ENCODE peak calls at places on chromosomes 16 and 17, in ten cellular contexts. One of them, this sample, is unnamed.

GRCh38 chr17:78341559-78342437 is 18.1 kb downstream of the SOCS3 start:
- DNase-seq in M059J: peak; percentile 81
- DNase-seq in testis: peak; percentile 66
- DNase-seq in activated CD8-positive, alpha-beta memory T cell treated with anti-CD3 and anti-CD28 coated beads for 1 hour: no peak
- DNase-seq in Caco-2: peak; percentile 74
- DNase-seq in nephron progenitor cell: peak; percentile 83
- DNase-seq in HEK293T: peak; percentile 63
- DNase-seq in stimulated activated CD4-positive, alpha-beta T cell treated with anti-CD3 and anti-CD28 coated beads, Interleukin-15, amount 100 ng/mL, for 48 hours: no peak
- DNase-seq in endothelial cell: peak; percentile 76
- DNase-seq in activated T-cell treated with anti-CD3 and anti-CD28 coated beads for 1 hour: no peak
- DNase-seq in this sample: peak; percentile 78

GRCh38 chr17:31231852-31232251 is 65.2 kb downstream of the OMG start:
- DNase-seq in testis: no peak
- DNase-seq in HEK293T: no peak
- DNase-seq in nephron progenitor cell: no peak
- DNase-seq in Caco-2: no peak
- DNase-seq in activated T-cell treated with anti-CD3 and anti-CD28 coated beads for 1 hour: no peak
- DNase-seq in endothelial cell: no peak
- DNase-seq in activated CD8-positive, alpha-beta memory T cell treated with anti-CD3 and anti-CD28 coated beads for 1 hour: no peak
- DNase-seq in stimulated activated CD4-positive, alpha-beta T cell treated with anti-CD3 and anti-CD28 coated beads, Interleukin-15, amount 100 ng/mL, for 48 hours: no peak
- DNase-seq in M059J: no peak
- DNase-seq in this sample: no peak

GRCh38 chr16:86051376-86052114 is 152.6 kb downstream of the IRF8 start:
- DNase-seq in endothelial cell: no peak
- DNase-seq in HEK293T: peak; percentile 34
- DNase-seq in nephron progenitor cell: peak; percentile 67
- DNase-seq in M059J: no peak
- DNase-seq in activated T-cell treated with anti-CD3 and anti-CD28 coated beads for 1 hour: no peak
- DNase-seq in activated CD8-positive, alpha-beta memory T cell treated with anti-CD3 and anti-CD28 coated beads for 1 hour: no peak
- DNase-seq in Caco-2: no peak
- DNase-seq in stimulated activated CD4-positive, alpha-beta T cell treated with anti-CD3 and anti-CD28 coated beads, Interleukin-15, amount 100 ng/mL, for 48 hours: no peak
- DNase-seq in testis: no peak
- DNase-seq in this sample: no peak

GRCh38 chr16:85870159-85870558 is 28.8 kb upstream of the IRF8 start:
- DNase-seq in stimulated activated CD4-positive, alpha-beta T cell treated with anti-CD3 and anti-CD28 coated beads, Interleukin-15, amount 100 ng/mL, for 48 hours: no peak
- DNase-seq in activated CD8-positive, alpha-beta memory T cell treated with anti-CD3 and anti-CD28 coated beads for 1 hour: no peak
- DNase-seq in testis: no peak
- DNase-seq in nephron progenitor cell: no peak
- DNase-seq in HEK293T: no peak
- DNase-seq in M059J: no peak
- DNase-seq in activated T-cell treated with anti-CD3 and anti-CD28 coated beads for 1 hour: no peak
- DNase-seq in Caco-2: peak; percentile 78
- DNase-seq in endothelial cell: no peak
- DNase-seq in this sample: no peak

GRCh38 chr16:74929636-74930035 is 55.3 kb downstream of the WDR59 start:
- DNase-seq in stimulated activated CD4-positive, alpha-beta T cell treated with anti-CD3 and anti-CD28 coated beads, Interleukin-15, amount 100 ng/mL, for 48 hours: no peak
- DNase-seq in activated T-cell treated with anti-CD3 and anti-CD28 coated beads for 1 hour: no peak
- DNase-seq in M059J: no peak
- DNase-seq in HEK293T: no peak
- DNase-seq in endothelial cell: no peak
- DNase-seq in Caco-2: no peak
- DNase-seq in nephron progenitor cell: no peak
- DNase-seq in testis: no peak
- DNase-seq in activated CD8-positive, alpha-beta memory T cell treated with anti-CD3 and anti-CD28 coated beads for 1 hour: no peak
- DNase-seq in this sample: no peak

GRCh38 chr16:86207350-86207749 is 303.0 kb upstream of the FOXF1 start:
- DNase-seq in nephron progenitor cell: no peak
- DNase-seq in Caco-2: no peak
- DNase-seq in M059J: no peak
- DNase-seq in HEK293T: no peak
- DNase-seq in activated T-cell treated with anti-CD3 and anti-CD28 coated beads for 1 hour: no peak
- DNase-seq in activated CD8-positive, alpha-beta memory T cell treated with anti-CD3 and anti-CD28 coated beads for 1 hour: no peak
- DNase-seq in stimulated activated CD4-positive, alpha-beta T cell treated with anti-CD3 and anti-CD28 coated beads, Interleukin-15, amount 100 ng/mL, for 48 hours: no peak
- DNase-seq in endothelial cell: no peak
- DNase-seq in testis: no peak
- DNase-seq in this sample: no peak

GRCh38 chr16:89176147-89176690 is 4.7 kb downstream of the CDH15 start:
- DNase-seq in activated T-cell treated with anti-CD3 and anti-CD28 coated beads for 1 hour: no peak
- DNase-seq in HEK293T: no peak
- DNase-seq in testis: no peak
- DNase-seq in stimulated activated CD4-positive, alpha-beta T cell treated with anti-CD3 and anti-CD28 coated beads, Interleukin-15, amount 100 ng/mL, for 48 hours: no peak
- DNase-seq in M059J: no peak
- DNase-seq in nephron progenitor cell: no peak
- DNase-seq in Caco-2: no peak
- DNase-seq in endothelial cell: no peak
- DNase-seq in activated CD8-positive, alpha-beta memory T cell treated with anti-CD3 and anti-CD28 coated beads for 1 hour: no peak
- DNase-seq in this sample: no peak

GRCh38 chr17:40121886-40122465 is at the start of gene MSL1:
- DNase-seq in Caco-2: peak; percentile 92
- DNase-seq in M059J: peak; percentile 73
- DNase-seq in activated T-cell treated with anti-CD3 and anti-CD28 coated beads for 1 hour: peak; percentile 83
- DNase-seq in HEK293T: peak; percentile 74
- DNase-seq in stimulated activated CD4-positive, alpha-beta T cell treated with anti-CD3 and anti-CD28 coated beads, Interleukin-15, amount 100 ng/mL, for 48 hours: peak; percentile 70
- DNase-seq in activated CD8-positive, alpha-beta memory T cell treated with anti-CD3 and anti-CD28 coated beads for 1 hour: peak; percentile 48
- DNase-seq in nephron progenitor cell: peak; percentile 92
- DNase-seq in endothelial cell: peak; percentile 88
- DNase-seq in testis: peak; percentile 86
- DNase-seq in this sample: peak; percentile 87

GRCh38 chr16:65180986-65181710 is 59.3 kb upstream of the CDH11 start:
- DNase-seq in activated CD8-positive, alpha-beta memory T cell treated with anti-CD3 and anti-CD28 coated beads for 1 hour: no peak
- DNase-seq in testis: no peak
- DNase-seq in Caco-2: no peak
- DNase-seq in nephron progenitor cell: no peak
- DNase-seq in endothelial cell: no peak
- DNase-seq in activated T-cell treated with anti-CD3 and anti-CD28 coated beads for 1 hour: no peak
- DNase-seq in M059J: no peak
- DNase-seq in HEK293T: no peak
- DNase-seq in stimulated activated CD4-positive, alpha-beta T cell treated with anti-CD3 and anti-CD28 coated beads, Interleukin-15, amount 100 ng/mL, for 48 hours: no peak
- DNase-seq in this sample: no peak

GRCh38 chr17:41322264-41322902 is 6.9 kb upstream of the KRTAP17-1 start:
- DNase-seq in nephron progenitor cell: no peak
- DNase-seq in M059J: peak; percentile 67
- DNase-seq in endothelial cell: no peak
- DNase-seq in activated T-cell treated with anti-CD3 and anti-CD28 coated beads for 1 hour: no peak
- DNase-seq in stimulated activated CD4-positive, alpha-beta T cell treated with anti-CD3 and anti-CD28 coated beads, Interleukin-15, amount 100 ng/mL, for 48 hours: no peak
- DNase-seq in activated CD8-positive, alpha-beta memory T cell treated with anti-CD3 and anti-CD28 coated beads for 1 hour: no peak
- DNase-seq in Caco-2: peak; percentile 35
- DNase-seq in HEK293T: peak; percentile 22
- DNase-seq in testis: peak; percentile 36
- DNase-seq in this sample: peak; percentile 39

GRCh38 chr17:27807567-27808470 is 7.5 kb upstream of the NOS2 start:
- DNase-seq in M059J: peak; percentile 62
- DNase-seq in stimulated activated CD4-positive, alpha-beta T cell treated with anti-CD3 and anti-CD28 coated beads, Interleukin-15, amount 100 ng/mL, for 48 hours: peak; percentile 43
- DNase-seq in testis: peak; percentile 40
- DNase-seq in Caco-2: peak; percentile 63
- DNase-seq in HEK293T: no peak
- DNase-seq in activated T-cell treated with anti-CD3 and anti-CD28 coated beads for 1 hour: peak; percentile 40
- DNase-seq in endothelial cell: no peak
- DNase-seq in activated CD8-positive, alpha-beta memory T cell treated with anti-CD3 and anti-CD28 coated beads for 1 hour: no peak
- DNase-seq in nephron progenitor cell: no peak
- DNase-seq in this sample: peak; percentile 30

GRCh38 chr16:89189358-89190025 is 10.8 kb downstream of the SLC22A31 start:
- DNase-seq in activated CD8-positive, alpha-beta memory T cell treated with anti-CD3 and anti-CD28 coated beads for 1 hour: no peak
- DNase-seq in Caco-2: no peak
- DNase-seq in M059J: no peak
- DNase-seq in stimulated activated CD4-positive, alpha-beta T cell treated with anti-CD3 and anti-CD28 coated beads, Interleukin-15, amount 100 ng/mL, for 48 hours: no peak
- DNase-seq in activated T-cell treated with anti-CD3 and anti-CD28 coated beads for 1 hour: no peak
- DNase-seq in testis: no peak
- DNase-seq in nephron progenitor cell: peak; percentile 12
- DNase-seq in HEK293T: no peak
- DNase-seq in endothelial cell: peak; percentile 6
- DNase-seq in this sample: no peak

GRCh38 chr16:8796469-8797363 is 723 bp downstream of the TMEM186 start:
- DNase-seq in Caco-2: no peak
- DNase-seq in endothelial cell: no peak
- DNase-seq in HEK293T: no peak
- DNase-seq in testis: no peak
- DNase-seq in stimulated activated CD4-positive, alpha-beta T cell treated with anti-CD3 and anti-CD28 coated beads, Interleukin-15, amount 100 ng/mL, for 48 hours: no peak
- DNase-seq in activated T-cell treated with anti-CD3 and anti-CD28 coated beads for 1 hour: no peak
- DNase-seq in nephron progenitor cell: no peak
- DNase-seq in activated CD8-positive, alpha-beta memory T cell treated with anti-CD3 and anti-CD28 coated beads for 1 hour: no peak
- DNase-seq in M059J: no peak
- DNase-seq in this sample: no peak

This sample was measured in thyroid gland.